ENCODE peak calls at places on chromosome 21, in four cellular contexts. E is T-cell, R is natural killer cell, N is lower lobe of right lung. V is an unnamed sample.

GRCh38 chr21:29332461-29333354 is 34.0 kb downstream of the BACH1 start:
- ATAC-seq in E (no peak), R (no peak), N (no peak), V (no peak)

GRCh38 chr21:46060596-46061061 is 37.3 kb upstream of the COL6A2 start:
- ATAC-seq in N (peak), R (peak), E (no peak), V (peak)

GRCh38 chr21:41294548-41295231 is 21.9 kb upstream of the FAM3B start:
- ATAC-seq in R (no peak), E (no peak), N (no peak), V (no peak)

GRCh38 chr21:42746593-42747266 is 93.3 kb downstream of the PDE9A start:
- ATAC-seq in E (peak), R (peak), N (peak), V (peak)

GRCh38 chr21:15333943-15334342 is 269.1 kb upstream of the NRIP1 start:
- ATAC-seq in R (no peak), E (no peak), N (peak), V (no peak)

GRCh38 chr21:32538147-32538792 is 47.1 kb downstream of the TCP10L start:
- ATAC-seq in E (peak), N (no peak), R (peak), V (no peak)

GRCh38 chr21:35428489-35428888 is 379.4 kb upstream of the RUNX1 start:
- ATAC-seq in N (peak), E (peak), R (peak), V (no peak)

GRCh38 chr21:44789880-44790279 is 11.7 kb downstream of the UBE2G2 start:
- ATAC-seq in R (no peak), E (no peak), N (no peak), V (no peak)

GRCh38 chr21:37658121-37658993 is 257.9 kb downstream of the KCNJ6 start:
- ATAC-seq in N (no peak), R (no peak), E (no peak), V (no peak)